ENCODE peak calls at places on chromosome 14, in five cellular contexts. One of them, this sample, is unnamed.

GRCh38 chr14:89215166-89215940 is 201.7 kb downstream of the FOXN3 start:
- DNase-seq in C1 segment of cervical spinal cord: no peak
- DNase-seq in HT-29: no peak
- DNase-seq in left colon: no peak
- DNase-seq in midbrain: no peak
- DNase-seq in this sample: no peak

GRCh38 chr14:67875175-67876006 is 55.8 kb downstream of the RAD51B start:
- DNase-seq in C1 segment of cervical spinal cord: no peak
- DNase-seq in HT-29: no peak
- DNase-seq in left colon: no peak
- DNase-seq in midbrain: no peak
- DNase-seq in this sample: no peak

GRCh38 chr14:95315579-95315978 is 4.1 kb downstream of the CLMN start:
- DNase-seq in C1 segment of cervical spinal cord: no peak
- DNase-seq in HT-29: no peak
- DNase-seq in left colon: no peak
- DNase-seq in midbrain: no peak
- DNase-seq in this sample: no peak

GRCh38 chr14:72621387-72622065 is 272.4 kb downstream of the DPF3 start:
- DNase-seq in C1 segment of cervical spinal cord: no peak
- DNase-seq in HT-29: no peak
- DNase-seq in left colon: no peak
- DNase-seq in midbrain: no peak
- DNase-seq in this sample: no peak

GRCh38 chr14:31819281-31819680 is 257.8 kb upstream of the ARHGAP5 start:
- DNase-seq in C1 segment of cervical spinal cord: no peak
- DNase-seq in HT-29: no peak
- DNase-seq in left colon: no peak
- DNase-seq in midbrain: no peak
- DNase-seq in this sample: no peak

GRCh38 chr14:71163842-71164500 is 256.7 kb downstream of the PCNX1 start:
- DNase-seq in C1 segment of cervical spinal cord: no peak
- DNase-seq in HT-29: no peak
- DNase-seq in left colon: no peak
- DNase-seq in midbrain: no peak
- DNase-seq in this sample: peak; percentile 43

GRCh38 chr14:92599786-92600185 is 86.2 kb downstream of the RIN3 start:
- DNase-seq in C1 segment of cervical spinal cord: no peak
- DNase-seq in HT-29: no peak
- DNase-seq in left colon: no peak
- DNase-seq in midbrain: no peak
- DNase-seq in this sample: no peak

GRCh38 chr14:68363841-68364711 is 428.8 kb downstream of the ZFP36L1 start:
- DNase-seq in C1 segment of cervical spinal cord: peak; percentile 63
- DNase-seq in HT-29: no peak
- DNase-seq in left colon: peak; percentile 26
- DNase-seq in midbrain: peak; percentile 48
- DNase-seq in this sample: no peak

GRCh38 chr14:75274899-75275569 is 3.6 kb upstream of the FOS start:
- DNase-seq in C1 segment of cervical spinal cord: peak; percentile 63
- DNase-seq in HT-29: no peak
- DNase-seq in left colon: no peak
- DNase-seq in midbrain: peak; percentile 60
- DNase-seq in this sample: peak; percentile 37

GRCh38 chr14:21868442-21869046 is 194.9 kb upstream of the OR4E1 start:
- DNase-seq in C1 segment of cervical spinal cord: no peak
- DNase-seq in HT-29: peak; percentile 69
- DNase-seq in left colon: peak; percentile 71
- DNase-seq in midbrain: peak; percentile 25
- DNase-seq in this sample: peak; percentile 39

This sample was measured in body of pancreas.